ENCODE peak calls at places on chromosome 18, in nine cellular contexts. One of them, this sample, is unnamed.

GRCh38 chr18:56575819-56576663 is 62.4 kb downstream of the TXNL1 start:
- DNase-seq in A549: peak
- DNase-seq in K562: peak
- DNase-seq in HepG2: peak
- DNase-seq in endothelial cell of umbilical vein: peak
- DNase-seq in HCT116: peak
- DNase-seq in GM12878: no peak
- DNase-seq in SK-N-SH: peak
- DNase-seq in H1: no peak
- DNase-seq in this sample: peak

GRCh38 chr18:57141208-57142129 is 5.4 kb upstream of the BOD1L2 start:
- DNase-seq in A549: no peak
- DNase-seq in K562: no peak
- DNase-seq in HepG2: peak
- DNase-seq in endothelial cell of umbilical vein: no peak
- DNase-seq in HCT116: no peak
- DNase-seq in GM12878: no peak
- DNase-seq in SK-N-SH: no peak
- DNase-seq in H1: no peak
- DNase-seq in this sample: no peak

GRCh38 chr18:23871410-23871809 is 143.1 kb upstream of the TTC39C start:
- DNase-seq in A549: peak
- DNase-seq in K562: no peak
- DNase-seq in HepG2: no peak
- DNase-seq in endothelial cell of umbilical vein: peak
- DNase-seq in HCT116: no peak
- DNase-seq in GM12878: peak
- DNase-seq in SK-N-SH: peak
- DNase-seq in H1: no peak
- DNase-seq in this sample: peak

GRCh38 chr18:398866-399637 is 101.4 kb downstream of the COLEC12 start:
- DNase-seq in A549: no peak
- DNase-seq in K562: no peak
- DNase-seq in HepG2: no peak
- DNase-seq in endothelial cell of umbilical vein: no peak
- DNase-seq in HCT116: no peak
- DNase-seq in GM12878: no peak
- DNase-seq in SK-N-SH: peak
- DNase-seq in H1: no peak
- DNase-seq in this sample: no peak

GRCh38 chr18:58402247-58402646 is 226.6 kb downstream of the ALPK2 start:
- DNase-seq in A549: peak
- DNase-seq in K562: no peak
- DNase-seq in HepG2: peak
- DNase-seq in endothelial cell of umbilical vein: no peak
- DNase-seq in HCT116: no peak
- DNase-seq in GM12878: no peak
- DNase-seq in SK-N-SH: peak
- DNase-seq in H1: no peak
- DNase-seq in this sample: no peak

GRCh38 chr18:44231936-44232335 is 448.8 kb upstream of the SETBP1 start:
- DNase-seq in A549: no peak
- DNase-seq in K562: no peak
- DNase-seq in HepG2: no peak
- DNase-seq in endothelial cell of umbilical vein: no peak
- DNase-seq in HCT116: no peak
- DNase-seq in GM12878: no peak
- DNase-seq in SK-N-SH: no peak
- DNase-seq in H1: no peak
- DNase-seq in this sample: no peak

GRCh38 chr18:3402962-3403585 is 46.9 kb upstream of the TGIF1 start:
- DNase-seq in A549: peak
- DNase-seq in K562: no peak
- DNase-seq in HepG2: no peak
- DNase-seq in endothelial cell of umbilical vein: no peak
- DNase-seq in HCT116: no peak
- DNase-seq in GM12878: no peak
- DNase-seq in SK-N-SH: peak
- DNase-seq in H1: no peak
- DNase-seq in this sample: no peak

GRCh38 chr18:12308386-12309100 is 502 bp downstream of the TUBB6 start:
- DNase-seq in A549: peak
- DNase-seq in K562: peak
- DNase-seq in HepG2: peak
- DNase-seq in endothelial cell of umbilical vein: peak
- DNase-seq in HCT116: no peak
- DNase-seq in GM12878: no peak
- DNase-seq in SK-N-SH: peak
- DNase-seq in H1: peak
- DNase-seq in this sample: peak

GRCh38 chr18:51622676-51623075 is 425.2 kb upstream of the MEX3C start:
- DNase-seq in A549: no peak
- DNase-seq in K562: no peak
- DNase-seq in HepG2: no peak
- DNase-seq in endothelial cell of umbilical vein: no peak
- DNase-seq in HCT116: no peak
- DNase-seq in GM12878: no peak
- DNase-seq in SK-N-SH: no peak
- DNase-seq in H1: no peak
- DNase-seq in this sample: no peak

GRCh38 chr18:72866901-72867701 is 686 bp downstream of the NETO1 start:
- DNase-seq in A549: no peak
- DNase-seq in K562: no peak
- DNase-seq in HepG2: no peak
- DNase-seq in endothelial cell of umbilical vein: no peak
- DNase-seq in HCT116: no peak
- DNase-seq in GM12878: no peak
- DNase-seq in SK-N-SH: peak
- DNase-seq in H1: peak
- DNase-seq in this sample: no peak
- H3K4me3 ChIP-seq in A549: peak
- H3K4me3 ChIP-seq in K562: no peak
- H3K4me3 ChIP-seq in HepG2: no peak
- H3K4me3 ChIP-seq in endothelial cell of umbilical vein: no peak
- H3K4me3 ChIP-seq in HCT116: no peak
- H3K4me3 ChIP-seq in GM12878: no peak
- H3K4me3 ChIP-seq in SK-N-SH: no peak
- H3K4me3 ChIP-seq in H1: peak
- H3K4me3 ChIP-seq in this sample: no peak

DNA sequence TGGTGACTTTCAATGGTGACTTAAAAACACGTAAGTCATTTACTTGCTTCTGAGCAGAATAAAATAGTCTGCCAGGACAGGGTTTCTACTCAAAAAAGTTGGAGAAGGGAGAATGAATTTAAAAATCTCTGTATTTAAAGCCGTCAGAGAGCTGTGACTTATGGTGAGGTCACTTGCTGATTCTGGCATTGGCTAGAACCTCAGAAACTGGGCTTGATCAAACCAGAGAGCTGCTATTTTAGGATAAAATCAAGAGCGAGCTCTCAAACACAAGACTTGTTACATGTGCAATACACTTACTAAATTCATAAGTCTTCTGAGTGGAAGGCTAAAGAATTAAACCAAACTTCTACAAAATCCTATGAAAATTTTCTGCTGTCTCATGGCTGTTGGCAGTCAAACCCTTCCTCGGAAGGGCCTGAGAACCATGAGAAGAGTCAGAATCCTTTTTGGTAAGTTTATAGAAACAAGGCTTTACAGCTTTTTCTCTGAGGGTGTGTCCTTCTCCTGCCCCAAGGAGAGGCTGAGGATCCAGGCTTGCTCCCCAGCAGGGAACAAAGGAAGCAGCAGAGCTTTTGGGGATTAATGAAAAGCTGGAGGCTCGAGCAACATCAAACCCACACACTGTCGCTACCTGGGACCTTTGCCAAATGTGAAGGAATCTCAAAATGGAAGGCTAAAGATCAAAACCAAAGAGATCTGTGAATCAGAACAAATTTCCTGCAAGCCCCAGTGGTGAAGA is 816.4 kb downstream of the SOCS6 start:
- DNase-seq in A549: no peak
- DNase-seq in K562: no peak
- DNase-seq in HepG2: no peak
- DNase-seq in endothelial cell of umbilical vein: no peak
- DNase-seq in HCT116: no peak
- DNase-seq in GM12878: no peak
- DNase-seq in SK-N-SH: no peak
- DNase-seq in H1: no peak
- DNase-seq in this sample: no peak
- TF ChIP-seq MAX in A549: no peak
- TF ChIP-seq MAX in K562: no peak
- TF ChIP-seq MAX in HepG2: no peak
- TF ChIP-seq MAX in endothelial cell of umbilical vein: no peak
- TF ChIP-seq MAX in HCT116: no peak
- TF ChIP-seq MAX in GM12878: no peak
- TF ChIP-seq MAX in SK-N-SH: no peak
- TF ChIP-seq MAX in H1: no peak
- TF ChIP-seq MAX in this sample: no peak

GRCh38 chr18:34493566-34494358 is 216.3 kb upstream of the DTNA start:
- DNase-seq in A549: no peak
- DNase-seq in K562: no peak
- DNase-seq in HepG2: peak
- DNase-seq in endothelial cell of umbilical vein: peak
- DNase-seq in HCT116: no peak
- DNase-seq in GM12878: no peak
- DNase-seq in SK-N-SH: peak
- DNase-seq in H1: peak
- DNase-seq in this sample: no peak

GRCh38 chr18:34491719-34492118 is 218.4 kb upstream of the DTNA start:
- DNase-seq in A549: no peak
- DNase-seq in K562: no peak
- DNase-seq in HepG2: no peak
- DNase-seq in endothelial cell of umbilical vein: peak
- DNase-seq in HCT116: no peak
- DNase-seq in GM12878: no peak
- DNase-seq in SK-N-SH: no peak
- DNase-seq in H1: no peak
- DNase-seq in this sample: no peak

GRCh38 chr18:34492652-34493051 is 217.4 kb upstream of the DTNA start:
- DNase-seq in A549: no peak
- DNase-seq in K562: no peak
- DNase-seq in HepG2: peak
- DNase-seq in endothelial cell of umbilical vein: no peak
- DNase-seq in HCT116: no peak
- DNase-seq in GM12878: no peak
- DNase-seq in SK-N-SH: peak
- DNase-seq in H1: no peak
- DNase-seq in this sample: no peak

GRCh38 chr18:34494359-34494696 is 215.8 kb upstream of the DTNA start:
- DNase-seq in A549: no peak
- DNase-seq in K562: no peak
- DNase-seq in HepG2: peak
- DNase-seq in endothelial cell of umbilical vein: peak
- DNase-seq in HCT116: no peak
- DNase-seq in GM12878: no peak
- DNase-seq in SK-N-SH: no peak
- DNase-seq in H1: no peak
- DNase-seq in this sample: no peak

DNA sequence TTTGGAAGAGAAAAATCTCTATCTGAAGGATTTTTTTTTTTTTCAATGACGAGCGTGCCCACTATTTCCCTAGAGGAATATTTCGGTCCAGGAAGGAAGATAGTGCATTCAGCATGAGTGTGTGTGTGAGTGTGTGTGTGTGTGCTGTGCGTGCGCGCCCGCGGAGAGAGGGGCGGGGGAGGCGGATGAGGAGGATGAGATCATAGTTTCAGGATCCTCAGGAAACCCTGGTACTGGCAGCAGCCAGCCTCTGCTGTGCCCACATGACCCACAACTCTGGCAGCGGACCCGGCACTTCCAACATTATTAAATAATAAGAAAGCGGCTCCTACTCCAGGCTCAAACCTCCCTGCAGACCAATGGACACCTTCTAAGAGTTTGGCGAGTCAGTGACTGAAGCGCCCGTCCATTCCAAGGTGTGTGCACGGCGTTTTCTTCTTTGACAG is 217.0 kb upstream of the DTNA start:
- DNase-seq in A549: peak
- DNase-seq in K562: no peak
- DNase-seq in HepG2: peak
- DNase-seq in endothelial cell of umbilical vein: peak
- DNase-seq in HCT116: no peak
- DNase-seq in GM12878: no peak
- DNase-seq in SK-N-SH: peak
- DNase-seq in H1: peak
- DNase-seq in this sample: peak
- H3K4me3 ChIP-seq in A549: peak
- H3K4me3 ChIP-seq in K562: no peak
- H3K4me3 ChIP-seq in HepG2: peak
- H3K4me3 ChIP-seq in endothelial cell of umbilical vein: peak
- H3K4me3 ChIP-seq in HCT116: no peak
- H3K4me3 ChIP-seq in GM12878: peak
- H3K4me3 ChIP-seq in SK-N-SH: peak
- H3K4me3 ChIP-seq in H1: peak
- H3K4me3 ChIP-seq in this sample: no peak

GRCh38 chr18:31225668-31226067 is 63.0 kb upstream of the DSC1 start:
- DNase-seq in A549: peak
- DNase-seq in K562: no peak
- DNase-seq in HepG2: peak
- DNase-seq in endothelial cell of umbilical vein: peak
- DNase-seq in HCT116: no peak
- DNase-seq in GM12878: no peak
- DNase-seq in SK-N-SH: no peak
- DNase-seq in H1: no peak
- DNase-seq in this sample: no peak

GRCh38 chr18:31219395-31219794 is 56.7 kb upstream of the DSC1 start:
- DNase-seq in A549: no peak
- DNase-seq in K562: no peak
- DNase-seq in HepG2: no peak
- DNase-seq in endothelial cell of umbilical vein: no peak
- DNase-seq in HCT116: no peak
- DNase-seq in GM12878: no peak
- DNase-seq in SK-N-SH: no peak
- DNase-seq in H1: no peak
- DNase-seq in this sample: no peak

GRCh38 chr18:31227497-31228229 is 65.0 kb upstream of the DSC1 start:
- DNase-seq in A549: no peak
- DNase-seq in K562: no peak
- DNase-seq in HepG2: no peak
- DNase-seq in endothelial cell of umbilical vein: no peak
- DNase-seq in HCT116: no peak
- DNase-seq in GM12878: no peak
- DNase-seq in SK-N-SH: no peak
- DNase-seq in H1: no peak
- DNase-seq in this sample: no peak

GRCh38 chr18:31218671-31219383 is 56.2 kb upstream of the DSC1 start:
- DNase-seq in A549: no peak
- DNase-seq in K562: no peak
- DNase-seq in HepG2: no peak
- DNase-seq in endothelial cell of umbilical vein: no peak
- DNase-seq in HCT116: no peak
- DNase-seq in GM12878: no peak
- DNase-seq in SK-N-SH: no peak
- DNase-seq in H1: no peak
- DNase-seq in this sample: no peak

DNA sequence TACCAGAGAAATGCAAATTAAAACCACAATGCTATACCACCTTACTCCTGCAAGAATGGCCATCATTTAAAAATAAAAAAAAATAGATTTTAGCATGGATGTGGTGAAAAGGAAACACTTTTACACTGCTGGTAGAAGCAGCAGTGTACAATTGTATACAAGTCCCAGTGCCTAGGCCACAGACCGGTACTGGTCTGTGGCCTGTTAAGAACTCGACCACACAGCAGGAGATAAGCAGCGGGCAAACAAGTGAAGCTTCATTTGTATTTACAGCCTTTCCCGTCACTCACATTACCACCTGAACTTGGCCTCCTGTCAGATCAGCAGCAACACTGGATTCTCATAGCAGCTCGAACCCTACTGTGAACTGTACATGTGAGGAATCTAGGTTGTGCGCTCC is 60.7 kb upstream of the DSC1 start:
- DNase-seq in A549: no peak
- DNase-seq in K562: no peak
- DNase-seq in HepG2: no peak
- DNase-seq in endothelial cell of umbilical vein: no peak
- DNase-seq in HCT116: no peak
- DNase-seq in GM12878: no peak
- DNase-seq in SK-N-SH: no peak
- DNase-seq in H1: no peak
- DNase-seq in this sample: no peak
- TF ChIP-seq MAX in A549: no peak
- TF ChIP-seq MAX in K562: no peak
- TF ChIP-seq MAX in HepG2: no peak
- TF ChIP-seq MAX in endothelial cell of umbilical vein: no peak
- TF ChIP-seq MAX in HCT116: no peak
- TF ChIP-seq MAX in GM12878: no peak
- TF ChIP-seq MAX in SK-N-SH: no peak
- TF ChIP-seq MAX in H1: no peak
- TF ChIP-seq MAX in this sample: no peak